ENCODE peak calls at places on chromosome 4, in five cellular contexts. M is AML-193; Y is CD8-positive, alpha-beta T cell; C is NCI-H1436; K is left cardiac atrium. Q is an unnamed sample.

GRCh38 chr4:104901438-104901837 is 245.2 kb upstream of the TET2 start:
- DNase-seq in M (no peak), Y (no peak), C (no peak), K (no peak), Q (no peak)

GRCh38 chr4:143375326-143376073 is 38.8 kb downstream of the GAB1 start:
- DNase-seq in M (no peak), Y (no peak), C (no peak), K (no peak), Q (no peak)

GRCh38 chr4:77146426-77147399 is 10.3 kb upstream of the CCNG2 start:
- DNase-seq in M (no peak), Y (no peak), C (no peak), K (no peak), Q (no peak)

GRCh38 chr4:142547974-142548373 is 298.1 kb downstream of the INPP4B start:
- DNase-seq in M (no peak), Y (no peak), C (no peak), K (no peak), Q (no peak)

GRCh38 chr4:141576585-141577110 is 59.7 kb upstream of the IL15 start:
- DNase-seq in M (no peak), Y (no peak), C (no peak), K (no peak), Q (peak)

GRCh38 chr4:163528618-163529017 is 34.1 kb downstream of the TMA16 start:
- DNase-seq in M (no peak), Y (no peak), C (no peak), K (no peak), Q (no peak)

GRCh38 chr4:163911891-163912290 is 417.4 kb downstream of the TMA16 start:
- DNase-seq in M (no peak), Y (no peak), C (no peak), K (no peak), Q (no peak)

GRCh38 chr4:110518889-110519490 is 43.0 kb downstream of the ENPEP start:
- DNase-seq in M (peak), Y (no peak), C (no peak), K (no peak), Q (peak)

GRCh38 chr4:57443308-57444243 is 333.4 kb upstream of the IGFBP7 start:
- DNase-seq in M (no peak), Y (no peak), C (no peak), K (no peak), Q (peak)

GRCh38 chr4:123526511-123526910 is 129.9 kb downstream of the SPRY1 start:
- DNase-seq in M (no peak), Y (no peak), C (no peak), K (no peak), Q (no peak)

GRCh38 chr4:173827707-173828106 is 297.7 kb upstream of the HAND2 start:
- DNase-seq in M (no peak), Y (no peak), C (no peak), K (no peak), Q (no peak)

GRCh38 chr4:156021298-156021697 is 67.6 kb upstream of the CTSO start:
- DNase-seq in M (no peak), Y (no peak), C (no peak), K (no peak), Q (no peak)

GRCh38 chr4:145507636-145508035 is 26.0 kb downstream of the SMAD1 start:
- DNase-seq in M (no peak), Y (no peak), C (no peak), K (no peak), Q (no peak)

GRCh38 chr4:82842593-82842992 is 44.0 kb upstream of the SCD5 start:
- DNase-seq in M (peak), Y (no peak), C (no peak), K (no peak), Q (no peak)

GRCh38 chr4:165079476-165079875 is 25.8 kb downstream of the TRIM75 start:
- DNase-seq in M (no peak), Y (no peak), C (peak), K (peak), Q (peak)

GRCh38 chr4:101187837-101188236 is 159.5 kb downstream of the PPP3CA start:
- DNase-seq in M (peak), Y (no peak), C (no peak), K (no peak), Q (no peak)

GRCh38 chr4:72567821-72568620 is 1.0 kb downstream of the ADAMTS3 start:
- DNase-seq in M (no peak), Y (no peak), C (peak), K (peak), Q (peak)

GRCh38 chr4:88802585-88803285 is 105.1 kb upstream of the NAP1L5 start:
- DNase-seq in M (no peak), Y (no peak), C (no peak), K (no peak), Q (no peak)

GRCh38 chr4:47451657-47452056 is 11.8 kb downstream of the COMMD8 start:
- DNase-seq in M (no peak), Y (no peak), C (no peak), K (no peak), Q (no peak)

GRCh38 chr4:146271466-146271865 is 57.1 kb downstream of the REELD1 start:
- DNase-seq in M (no peak), Y (no peak), C (no peak), K (no peak), Q (no peak)

GRCh38 chr4:77635246-77635645 is 29.6 kb downstream of the CXCL13 start:
- DNase-seq in M (no peak), Y (no peak), C (no peak), K (no peak), Q (no peak)